ENCODE peak calls at places on chromosome 3, in nine cellular contexts. One of them, this sample, is unnamed.
A peak's percentile ranks its signal among the peaks of the same experiment; 100 is the strongest.

GRCh38 chr3:155009217-155009616 is 70.9 kb upstream of the MME start:
- DNase-seq in islet precursor cell: no peak
- DNase-seq in AG08396: no peak
- DNase-seq in NCI-H460: no peak
- DNase-seq in AG10803: no peak
- DNase-seq in GM04504: no peak
- DNase-seq in stomach: no peak
- DNase-seq in GM20000: no peak
- DNase-seq in DMS 273 treated with DMSO at 0.1 percent for 48 hours: no peak
- DNase-seq in this sample: no peak

GRCh38 chr3:373193-373784 is 176.7 kb downstream of the CHL1 start:
- DNase-seq in stomach: no peak
- DNase-seq in islet precursor cell: peak; percentile 66
- DNase-seq in GM20000: no peak
- DNase-seq in GM04504: no peak
- DNase-seq in DMS 273 treated with DMSO at 0.1 percent for 48 hours: no peak
- DNase-seq in NCI-H460: no peak
- DNase-seq in AG08396: no peak
- DNase-seq in AG10803: no peak
- DNase-seq in this sample: no peak

GRCh38 chr3:112778298-112779008 is 68.2 kb downstream of the CD200R1L start:
- DNase-seq in AG10803: peak; percentile 89
- DNase-seq in AG08396: peak; percentile 15
- DNase-seq in NCI-H460: peak; percentile 20
- DNase-seq in DMS 273 treated with DMSO at 0.1 percent for 48 hours: no peak
- DNase-seq in GM20000: no peak
- DNase-seq in stomach: no peak
- DNase-seq in GM04504: peak; percentile 65
- DNase-seq in islet precursor cell: no peak
- DNase-seq in this sample: no peak

GRCh38 chr3:126108689-126109075 is 24.8 kb upstream of the SLC41A3 start:
- DNase-seq in GM04504: no peak
- DNase-seq in AG10803: no peak
- DNase-seq in AG08396: no peak
- DNase-seq in DMS 273 treated with DMSO at 0.1 percent for 48 hours: no peak
- DNase-seq in NCI-H460: no peak
- DNase-seq in islet precursor cell: peak; percentile 45
- DNase-seq in stomach: no peak
- DNase-seq in GM20000: no peak
- DNase-seq in this sample: no peak

GRCh38 chr3:122773856-122774535 is 19.6 kb downstream of the HSPBAP1 start:
- DNase-seq in GM20000: peak; percentile 57
- DNase-seq in DMS 273 treated with DMSO at 0.1 percent for 48 hours: no peak
- DNase-seq in NCI-H460: no peak
- DNase-seq in stomach: no peak
- DNase-seq in islet precursor cell: no peak
- DNase-seq in AG08396: no peak
- DNase-seq in AG10803: no peak
- DNase-seq in GM04504: no peak
- DNase-seq in this sample: no peak

GRCh38 chr3:73351423-73352071 is 273.2 kb downstream of the PDZRN3 start:
- DNase-seq in stomach: no peak
- DNase-seq in NCI-H460: no peak
- DNase-seq in islet precursor cell: no peak
- DNase-seq in GM20000: no peak
- DNase-seq in AG08396: no peak
- DNase-seq in GM04504: no peak
- DNase-seq in AG10803: peak; percentile 32
- DNase-seq in DMS 273 treated with DMSO at 0.1 percent for 48 hours: no peak
- DNase-seq in this sample: no peak

GRCh38 chr3:31106204-31106603 is 211.7 kb upstream of the GADL1 start:
- DNase-seq in GM20000: no peak
- DNase-seq in GM04504: peak; percentile 73
- DNase-seq in NCI-H460: no peak
- DNase-seq in DMS 273 treated with DMSO at 0.1 percent for 48 hours: peak; percentile 33
- DNase-seq in AG08396: peak; percentile 17
- DNase-seq in AG10803: peak; percentile 90
- DNase-seq in islet precursor cell: no peak
- DNase-seq in stomach: no peak
- DNase-seq in this sample: no peak

GRCh38 chr3:4571690-4572334 is 78.7 kb downstream of the ITPR1 start:
- DNase-seq in DMS 273 treated with DMSO at 0.1 percent for 48 hours: no peak
- DNase-seq in islet precursor cell: no peak
- DNase-seq in GM04504: no peak
- DNase-seq in GM20000: no peak
- DNase-seq in AG08396: no peak
- DNase-seq in NCI-H460: no peak
- DNase-seq in stomach: no peak
- DNase-seq in AG10803: no peak
- DNase-seq in this sample: no peak

GRCh38 chr3:43670635-43671522 is 19.9 kb upstream of the ABHD5 start:
- DNase-seq in islet precursor cell: no peak
- DNase-seq in DMS 273 treated with DMSO at 0.1 percent for 48 hours: no peak
- DNase-seq in stomach: no peak
- DNase-seq in GM20000: no peak
- DNase-seq in AG10803: no peak
- DNase-seq in AG08396: no peak
- DNase-seq in NCI-H460: no peak
- DNase-seq in GM04504: no peak
- DNase-seq in this sample: no peak

GRCh38 chr3:193040836-193041672 is 123.4 kb upstream of the MB21D2 start:
- DNase-seq in GM04504: peak; percentile 10
- DNase-seq in DMS 273 treated with DMSO at 0.1 percent for 48 hours: peak; percentile 48
- DNase-seq in AG10803: peak; percentile 58
- DNase-seq in AG08396: peak; percentile 25
- DNase-seq in NCI-H460: peak; percentile 50
- DNase-seq in GM20000: peak; percentile 52
- DNase-seq in stomach: no peak
- DNase-seq in islet precursor cell: no peak
- DNase-seq in this sample: no peak

GRCh38 chr3:159731254-159731653 is 257.4 kb upstream of the IL12A start:
- DNase-seq in islet precursor cell: no peak
- DNase-seq in NCI-H460: no peak
- DNase-seq in stomach: no peak
- DNase-seq in DMS 273 treated with DMSO at 0.1 percent for 48 hours: no peak
- DNase-seq in GM20000: no peak
- DNase-seq in AG08396: no peak
- DNase-seq in GM04504: no peak
- DNase-seq in AG10803: no peak
- DNase-seq in this sample: no peak

GRCh38 chr3:78878011-78878410 is 889.8 kb downstream of the ROBO1 start:
- DNase-seq in AG08396: peak; percentile 25
- DNase-seq in stomach: no peak
- DNase-seq in GM20000: no peak
- DNase-seq in islet precursor cell: no peak
- DNase-seq in NCI-H460: no peak
- DNase-seq in AG10803: peak; percentile 77
- DNase-seq in DMS 273 treated with DMSO at 0.1 percent for 48 hours: no peak
- DNase-seq in GM04504: no peak
- DNase-seq in this sample: no peak

GRCh38 chr3:125681146-125681545 is 85.8 kb upstream of the OSBPL11 start:
- DNase-seq in GM04504: no peak
- DNase-seq in stomach: no peak
- DNase-seq in islet precursor cell: no peak
- DNase-seq in GM20000: no peak
- DNase-seq in DMS 273 treated with DMSO at 0.1 percent for 48 hours: no peak
- DNase-seq in AG08396: no peak
- DNase-seq in AG10803: no peak
- DNase-seq in NCI-H460: no peak
- DNase-seq in this sample: no peak

GRCh38 chr3:28118087-28118486 is 123.3 kb upstream of the CMC1 start:
- DNase-seq in islet precursor cell: no peak
- DNase-seq in AG08396: no peak
- DNase-seq in DMS 273 treated with DMSO at 0.1 percent for 48 hours: no peak
- DNase-seq in GM04504: no peak
- DNase-seq in GM20000: no peak
- DNase-seq in NCI-H460: no peak
- DNase-seq in AG10803: no peak
- DNase-seq in stomach: no peak
- DNase-seq in this sample: no peak

GRCh38 chr3:170640737-170641171 is 54.9 kb upstream of the SLC7A14 start:
- DNase-seq in GM20000: no peak
- DNase-seq in DMS 273 treated with DMSO at 0.1 percent for 48 hours: no peak
- DNase-seq in stomach: no peak
- DNase-seq in islet precursor cell: no peak
- DNase-seq in AG10803: no peak
- DNase-seq in AG08396: no peak
- DNase-seq in NCI-H460: no peak
- DNase-seq in GM04504: no peak
- DNase-seq in this sample: no peak

GRCh38 chr3:70726966-70727365 is 414.5 kb upstream of the MDFIC2 start:
- DNase-seq in NCI-H460: no peak
- DNase-seq in AG10803: peak; percentile 68
- DNase-seq in DMS 273 treated with DMSO at 0.1 percent for 48 hours: no peak
- DNase-seq in AG08396: peak; percentile 15
- DNase-seq in GM04504: no peak
- DNase-seq in stomach: no peak
- DNase-seq in islet precursor cell: no peak
- DNase-seq in GM20000: no peak
- DNase-seq in this sample: no peak

GRCh38 chr3:8852511-8852910 is 83.1 kb upstream of the OXTR start:
- DNase-seq in NCI-H460: no peak
- DNase-seq in islet precursor cell: no peak
- DNase-seq in AG10803: no peak
- DNase-seq in GM20000: no peak
- DNase-seq in AG08396: no peak
- DNase-seq in GM04504: no peak
- DNase-seq in stomach: no peak
- DNase-seq in DMS 273 treated with DMSO at 0.1 percent for 48 hours: no peak
- DNase-seq in this sample: no peak

GRCh38 chr3:151015762-151016161 is 43.2 kb upstream of the CLRN1 start:
- DNase-seq in stomach: no peak
- DNase-seq in islet precursor cell: no peak
- DNase-seq in NCI-H460: peak; percentile 16
- DNase-seq in GM20000: no peak
- DNase-seq in DMS 273 treated with DMSO at 0.1 percent for 48 hours: no peak
- DNase-seq in GM04504: peak; percentile 58
- DNase-seq in AG10803: peak; percentile 83
- DNase-seq in AG08396: no peak
- DNase-seq in this sample: no peak

GRCh38 chr3:43233062-43233461 is 53.3 kb upstream of the SNRK start:
- DNase-seq in DMS 273 treated with DMSO at 0.1 percent for 48 hours: no peak
- DNase-seq in AG10803: no peak
- DNase-seq in AG08396: no peak
- DNase-seq in GM20000: no peak
- DNase-seq in GM04504: no peak
- DNase-seq in NCI-H460: no peak
- DNase-seq in stomach: no peak
- DNase-seq in islet precursor cell: no peak
- DNase-seq in this sample: no peak

GRCh38 chr3:65020780-65021179 is 333.0 kb upstream of the ADAMTS9 start:
- DNase-seq in AG10803: no peak
- DNase-seq in DMS 273 treated with DMSO at 0.1 percent for 48 hours: no peak
- DNase-seq in GM20000: no peak
- DNase-seq in AG08396: no peak
- DNase-seq in GM04504: no peak
- DNase-seq in islet precursor cell: no peak
- DNase-seq in stomach: no peak
- DNase-seq in NCI-H460: no peak
- DNase-seq in this sample: no peak

GRCh38 chr3:125062904-125063618 is 7.3 kb upstream of the HEG1 start:
- DNase-seq in AG08396: peak; percentile 83
- DNase-seq in DMS 273 treated with DMSO at 0.1 percent for 48 hours: no peak
- DNase-seq in AG10803: peak; percentile 99
- DNase-seq in GM04504: peak; percentile 87
- DNase-seq in islet precursor cell: peak; percentile 97
- DNase-seq in stomach: peak; percentile 40
- DNase-seq in GM20000: no peak
- DNase-seq in NCI-H460: no peak
- DNase-seq in this sample: peak; percentile 43

GRCh38 chr3:86381247-86381646 is 609.7 kb downstream of the VGLL3 start:
- DNase-seq in NCI-H460: no peak
- DNase-seq in AG10803: no peak
- DNase-seq in stomach: no peak
- DNase-seq in AG08396: no peak
- DNase-seq in GM20000: no peak
- DNase-seq in islet precursor cell: no peak
- DNase-seq in GM04504: no peak
- DNase-seq in DMS 273 treated with DMSO at 0.1 percent for 48 hours: no peak
- DNase-seq in this sample: no peak

This sample was measured in body of pancreas.